ENCODE peak calls at places on chromosomes 5 and 9, in ten cellular contexts. G is astrocyte of the spinal cord, N is GM23338, K is spleen, F is GM12865, S is osteoblast, Z is sigmoid colon, R is cardiac fibroblast, M is endothelial cell of umbilical vein, Y is nephron progenitor cell. B is an unnamed sample.

GRCh38 chr9:137427454-137428310 is 4.5 kb downstream of the NOXA1 start:
- DNase-seq in N (no peak), K (peak), F (no peak), G (no peak), Z (no peak), S (peak), R (no peak), Y (no peak), M (no peak), B (no peak)

GRCh38 chr9:131839281-131840084 is 99.6 kb upstream of the RAPGEF1 start:
- DNase-seq in Z (no peak), Y (no peak), G (peak), F (no peak), M (no peak), S (peak), K (no peak), R (peak), N (no peak), B (no peak)

GRCh38 chr5:150703767-150704166 is 2.9 kb upstream of the RBM22 start:
- DNase-seq in Z (no peak), G (no peak), M (no peak), R (peak), F (no peak), Y (no peak), K (no peak), N (no peak), S (no peak), B (no peak)

GRCh38 chr5:15902050-15902449 is 277.5 kb downstream of the MARCHF11 start:
- DNase-seq in F (no peak), N (no peak), M (no peak), Z (no peak), K (no peak), G (no peak), R (no peak), Y (no peak), S (no peak), B (no peak)

GRCh38 chr5:156783092-156783491 is 67.0 kb upstream of the PPP1R2B start:
- DNase-seq in K (no peak), Y (no peak), R (no peak), S (no peak), N (no peak), F (peak), Z (no peak), G (no peak), M (no peak), B (no peak)

GRCh38 chr9:89880161-89880560 is 275.3 kb downstream of the GADD45G start:
- DNase-seq in N (no peak), F (no peak), S (no peak), G (no peak), Y (no peak), Z (peak), M (no peak), K (peak), R (no peak), B (no peak)

GRCh38 chr9:118761016-118761790 is 608.0 kb downstream of the BRINP1 start:
- DNase-seq in K (no peak), M (no peak), S (no peak), Y (no peak), Z (no peak), G (no peak), N (no peak), F (no peak), R (no peak), B (no peak)

GRCh38 chr5:64457846-64458245 is 48.0 kb upstream of the RGS7BP start:
- DNase-seq in N (no peak), S (no peak), R (no peak), Z (no peak), M (no peak), G (no peak), K (no peak), Y (no peak), F (no peak), B (no peak)

GRCh38 chr9:134886413-134886913 is 5.9 kb downstream of the FCN2 start:
- DNase-seq in M (no peak), N (no peak), F (no peak), Z (no peak), K (no peak), R (no peak), S (no peak), Y (no peak), G (no peak), B (no peak)

DNA sequence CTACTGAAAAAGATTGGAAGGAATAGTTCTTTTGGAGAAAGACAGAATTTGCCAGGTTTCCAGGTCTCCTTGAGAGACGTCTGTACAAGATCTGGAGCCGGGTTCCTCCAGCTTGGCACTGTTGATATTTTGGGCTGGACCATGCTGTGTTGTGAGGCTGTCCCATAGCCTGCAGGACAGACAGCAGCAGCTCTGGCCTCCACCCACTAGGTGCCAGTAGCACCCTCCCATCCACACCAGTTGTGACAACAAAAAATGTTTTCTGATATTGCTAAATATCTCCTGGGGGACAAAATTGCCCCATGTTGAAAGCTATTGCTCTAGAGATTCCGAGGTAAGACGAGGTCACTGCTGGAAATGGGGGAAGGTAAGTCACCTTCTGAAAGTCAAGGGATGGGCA is 287.7 kb upstream of the DAP start:
- DNase-seq in S (no peak), F (peak), Y (no peak), K (no peak), N (no peak), Z (no peak), G (no peak), M (no peak), R (no peak), B (no peak)
- TF ChIP-seq CTCF in S (no peak), F (peak), Y (no peak), K (no peak), N (peak), Z (no peak), G (no peak), M (no peak), R (no peak), B (no peak)

GRCh38 chr5:4058899-4059298 is 463.3 kb downstream of the IRX1 start:
- DNase-seq in Z (no peak), G (no peak), F (no peak), K (no peak), M (no peak), R (peak), Y (no peak), N (no peak), S (no peak), B (no peak)
- TF ChIP-seq CTCF in Z (no peak), G (no peak), F (no peak), K (no peak), M (no peak), R (peak), Y (no peak), N (no peak), S (no peak), B (no peak)

DNA sequence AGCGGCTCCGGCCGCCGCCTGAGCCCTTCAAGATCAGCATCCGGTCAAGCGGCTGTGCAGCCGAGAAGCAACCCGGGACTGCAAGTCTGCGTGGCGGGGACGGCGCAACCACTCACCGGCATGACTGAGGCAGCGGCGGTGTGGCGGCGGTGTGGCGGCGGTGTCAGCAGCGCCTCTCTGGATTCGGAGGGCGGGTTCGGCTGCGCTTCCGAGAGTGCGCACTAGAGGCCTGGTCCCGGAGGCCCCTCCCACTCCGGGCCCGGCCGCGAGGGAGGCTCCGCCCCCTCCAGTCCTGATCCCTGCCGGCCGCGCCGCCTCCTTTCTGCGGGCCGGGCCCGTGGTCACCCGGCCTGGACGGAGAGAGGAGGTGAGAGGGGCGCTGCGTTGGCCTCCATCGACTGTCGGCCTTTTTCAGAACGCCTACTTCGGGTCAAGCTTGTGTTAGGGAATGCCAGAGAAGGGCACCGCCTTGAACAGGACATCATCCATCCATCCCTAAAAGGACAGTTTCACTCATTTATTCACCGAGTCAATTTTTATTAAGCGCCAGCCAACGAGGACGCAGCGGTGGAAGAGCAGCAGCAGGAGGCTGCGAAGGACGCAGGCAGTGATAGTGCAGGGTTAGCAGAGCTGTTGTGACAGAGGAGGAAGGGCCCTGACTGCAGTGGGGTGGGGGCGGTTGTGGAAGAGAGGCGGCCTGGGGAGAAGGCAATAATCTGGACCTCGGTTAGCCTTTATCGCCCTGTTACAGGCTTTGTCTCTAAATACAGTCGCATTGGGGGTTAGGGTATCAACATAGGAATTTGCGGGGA is at the start of gene ATOX1:
- DNase-seq in N (peak), K (peak), G (peak), Z (peak), Y (peak), S (peak), R (peak), M (peak), F (peak), B (peak)
- TF ChIP-seq CTCF in N (no peak), K (peak), G (no peak), Z (peak), Y (no peak), S (no peak), R (no peak), M (no peak), F (no peak), B (peak)

GRCh38 chr9:127393680-127394079 is 3.3 kb upstream of the SLC2A8 start:
- DNase-seq in F (no peak), R (peak), G (peak), Z (peak), S (no peak), M (no peak), N (no peak), K (no peak), Y (no peak), B (no peak)
- TF ChIP-seq CTCF in F (no peak), R (peak), G (peak), Z (no peak), S (peak), M (no peak), N (no peak), K (no peak), Y (no peak), B (no peak)

GRCh38 chr5:10652606-10653005 is 88.7 kb downstream of the ANKRD33B start:
- DNase-seq in F (no peak), Y (no peak), R (no peak), S (no peak), K (peak), M (no peak), G (no peak), N (no peak), Z (peak), B (no peak)
- TF ChIP-seq CTCF in F (no peak), Y (no peak), R (no peak), S (no peak), K (no peak), M (no peak), G (no peak), N (no peak), Z (no peak), B (no peak)

GRCh38 chr9:122016789-122017188 is 76.3 kb downstream of the TTLL11 start:
- DNase-seq in G (no peak), Y (no peak), N (peak), K (no peak), S (no peak), Z (no peak), F (no peak), M (peak), R (peak), B (no peak)
- TF ChIP-seq CTCF in G (peak), Y (peak), N (peak), K (peak), S (peak), Z (no peak), F (no peak), M (no peak), R (peak), B (peak)

GRCh38 chr9:68416891-68417570 is 60.6 kb downstream of the PGM5 start:
- DNase-seq in N (peak), F (peak), S (no peak), K (no peak), Y (no peak), Z (no peak), G (no peak), M (no peak), R (no peak), B (no peak)
- TF ChIP-seq CTCF in N (peak), F (peak), S (peak), K (no peak), Y (no peak), Z (no peak), G (no peak), M (peak), R (no peak), B (peak)

GRCh38 chr5:8952147-8952546 is 593.7 kb downstream of the SEMA5A start:
- DNase-seq in S (no peak), K (no peak), F (no peak), R (no peak), Z (no peak), M (no peak), G (no peak), Y (no peak), N (no peak), B (no peak)

GRCh38 chr5:8953911-8954310 is 592.0 kb downstream of the SEMA5A start:
- DNase-seq in Z (no peak), K (no peak), R (no peak), N (no peak), S (no peak), F (no peak), Y (no peak), G (no peak), M (no peak), B (no peak)

GRCh38 chr5:8956659-8957058 is 589.2 kb downstream of the SEMA5A start:
- DNase-seq in S (no peak), Z (no peak), Y (no peak), N (no peak), F (no peak), G (no peak), R (no peak), K (no peak), M (no peak), B (no peak)

GRCh38 chr5:8953016-8953415 is 592.9 kb downstream of the SEMA5A start:
- DNase-seq in R (no peak), G (no peak), Y (no peak), F (peak), M (no peak), Z (no peak), N (no peak), S (no peak), K (no peak), B (no peak)

DNA sequence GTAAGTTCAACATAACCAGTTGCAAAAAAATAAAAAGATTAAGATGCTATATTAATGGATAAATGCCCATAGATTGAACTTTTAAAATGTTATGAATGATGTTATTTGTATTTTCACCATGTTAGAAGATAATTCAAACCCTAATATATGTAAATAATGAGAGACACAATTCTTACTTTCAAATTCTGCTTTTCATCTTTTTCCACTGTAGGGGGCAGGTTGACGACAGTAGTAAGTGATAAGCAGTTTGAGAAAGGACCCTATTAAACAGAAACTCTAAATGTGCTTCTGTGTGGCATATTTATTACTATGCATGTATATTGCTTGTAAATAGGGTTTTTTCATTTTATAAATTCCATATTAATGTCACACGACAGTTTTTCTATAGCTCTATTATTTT is 591.1 kb downstream of the SEMA5A start:
- DNase-seq in S (no peak), G (no peak), F (no peak), N (peak), K (no peak), M (no peak), Z (no peak), R (peak), Y (no peak), B (no peak)
- TF ChIP-seq CTCF in S (peak), G (peak), F (no peak), N (peak), K (no peak), M (no peak), Z (no peak), R (peak), Y (no peak), B (peak)